ENCODE peak calls at places on chromosomes 11 and 22, in seven cellular contexts. I, Q, H, O, C, G and M are unnamed samples.

GRCh38 chr22:40193429-40194421 is 16.0 kb downstream of the TNRC6B start:
- DNase-seq in Q (no peak), I (no peak), C (peak; percentile 50), O (peak; percentile 34), G (no peak), H (no peak), M (peak; percentile 20)

GRCh38 chr11:32343325-32344008 is 91.9 kb downstream of the WT1 start:
- DNase-seq in G (no peak), O (no peak), I (no peak), H (no peak), C (no peak), Q (no peak), M (no peak)

GRCh38 chr22:49179886-49180682 is 647.6 kb downstream of the BRD1 start:
- DNase-seq in G (no peak), O (no peak), I (peak; percentile 4), H (no peak), C (no peak), Q (no peak), M (no peak)

GRCh38 chr11:102317099-102317767 is at the start of gene BIRC3:
- DNase-seq in O (peak; percentile 98), Q (peak; percentile 98), I (peak; percentile 70), C (peak; percentile 87), H (peak; percentile 91), G (peak; percentile 83), M (peak; percentile 80)

GRCh38 chr11:87092159-87092558 is 54.4 kb downstream of the TMEM135 start:
- DNase-seq in O (no peak), I (no peak), G (no peak), C (no peak), H (no peak), Q (no peak), M (no peak)

GRCh38 chr22:28442951-28443876 is 236.4 kb downstream of the TTC28 start:
- DNase-seq in G (peak; percentile 78), Q (peak; percentile 1), C (peak; percentile 87), I (peak; percentile 60), H (no peak), O (peak; percentile 76), M (peak; percentile 72)

GRCh38 chr22:45284705-45285305 is at the start of gene UPK3A:
- DNase-seq in I (peak; percentile 80), G (peak; percentile 42), H (peak; percentile 33), C (peak; percentile 73), O (no peak), Q (no peak), M (peak; percentile 92)

GRCh38 chr11:24963879-24964278 is 467.0 kb downstream of the LUZP2 start:
- DNase-seq in C (no peak), Q (no peak), O (no peak), I (no peak), G (no peak), H (no peak), M (no peak)

GRCh38 chr22:26612652-26613051 is 5.2 kb downstream of the CRYBB1 start:
- DNase-seq in G (no peak), C (no peak), O (no peak), H (no peak), Q (no peak), I (no peak), M (no peak)

GRCh38 chr11:70538641-70539359 is 140.5 kb downstream of the CTTN start:
- DNase-seq in O (no peak), Q (no peak), I (no peak), G (no peak), H (no peak), C (no peak), M (no peak)

GRCh38 chr22:17911887-17912286 is 112.5 kb downstream of the MICAL3 start:
- DNase-seq in I (no peak), O (no peak), C (no peak), H (no peak), G (no peak), Q (no peak), M (no peak)

GRCh38 chr22:42316988-42317387 is 46.5 kb upstream of the TCF20 start:
- DNase-seq in I (peak; percentile 31), C (no peak), G (no peak), O (no peak), H (no peak), Q (no peak), M (peak; percentile 40)

GRCh38 chr11:6406370-6406769 is 12.5 kb downstream of the APBB1 start:
- DNase-seq in H (no peak), Q (no peak), O (no peak), I (no peak), C (no peak), G (no peak), M (no peak)

GRCh38 chr11:122758974-122759373 is 79.3 kb upstream of the CRTAM start:
- DNase-seq in Q (no peak), O (peak; percentile 18), C (no peak), H (no peak), I (no peak), G (no peak), M (peak; percentile 80)

GRCh38 chr11:57649826-57650738 is at the start of gene YPEL4:
- DNase-seq in Q (peak; percentile 21), C (peak; percentile 46), O (peak; percentile 83), I (peak; percentile 40), G (peak; percentile 60), H (no peak), M (no peak)

GRCh38 chr11:68928108-68928429 is 24.4 kb downstream of the IGHMBP2 start:
- DNase-seq in G (no peak), H (no peak), I (no peak), Q (no peak), C (no peak), O (no peak), M (no peak)

GRCh38 chr11:36088234-36088975 is 144.5 kb downstream of the LDLRAD3 start:
- DNase-seq in O (peak; percentile 44), G (no peak), H (no peak), I (no peak), Q (no peak), C (no peak), M (no peak)

GRCh38 chr11:36081274-36081945 is 137.5 kb downstream of the LDLRAD3 start:
- DNase-seq in I (no peak), G (no peak), H (no peak), Q (no peak), C (no peak), O (no peak), M (no peak)

GRCh38 chr11:36090351-36091245 is 146.7 kb downstream of the LDLRAD3 start:
- DNase-seq in I (no peak), Q (no peak), C (no peak), O (no peak), G (no peak), H (no peak), M (no peak)

GRCh38 chr11:36089920-36090319 is 146.1 kb downstream of the LDLRAD3 start:
- DNase-seq in O (no peak), H (no peak), C (no peak), G (no peak), I (no peak), Q (no peak), M (no peak)

DNA sequence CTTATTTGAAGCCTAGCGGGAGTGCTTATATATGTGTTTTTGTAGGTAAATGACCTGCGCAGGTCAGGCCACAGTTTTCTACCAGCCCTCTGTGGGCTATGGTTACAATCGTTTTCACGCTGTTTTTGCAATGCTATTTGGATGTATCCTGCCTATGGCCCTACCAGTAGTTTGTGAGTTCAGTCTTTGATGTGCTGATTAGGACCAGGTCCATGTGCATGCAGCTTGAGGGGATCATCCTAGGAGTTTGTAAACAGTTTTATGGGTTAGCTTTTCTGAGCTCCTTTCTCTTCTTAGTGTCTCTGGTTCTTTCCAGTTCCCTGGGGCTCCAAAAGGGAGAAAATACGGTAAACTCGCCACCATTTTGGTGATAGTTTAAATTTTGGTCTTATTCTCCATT is 142.5 kb downstream of the LDLRAD3 start:
- DNase-seq in Q (no peak), C (no peak), O (no peak), G (no peak), H (no peak), I (no peak), M (no peak)
- H3K4me1 ChIP-seq in Q (no peaks in the 10 kb centered on the region), C (no peaks in the 10 kb centered on the region), O (peaks cover 13% of the 10 kb centered on the region), G (peaks cover 11% of the 10 kb centered on the region), H (no peaks in the 10 kb centered on the region), I (no peaks in the 10 kb centered on the region), M (no peaks in the 10 kb centered on the region)

DNA sequence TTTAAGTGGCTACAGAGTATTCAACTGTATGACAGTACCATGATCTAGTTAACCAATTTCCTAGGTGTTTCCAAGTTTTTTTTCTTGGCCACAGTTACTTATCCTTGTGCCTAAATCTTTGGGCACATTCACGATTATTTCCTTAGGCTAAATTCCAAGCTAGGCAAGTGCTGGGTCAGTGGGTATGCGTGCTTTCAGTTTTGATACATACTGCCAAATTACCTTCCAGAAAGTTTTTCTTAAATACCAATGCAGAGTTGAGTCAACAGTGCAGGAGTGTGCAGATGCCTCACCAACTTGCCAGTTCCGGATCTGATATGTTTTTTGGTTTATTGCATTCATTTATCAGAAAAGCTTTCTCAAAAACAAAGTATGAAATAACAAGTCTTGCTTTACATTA is 67.9 kb upstream of the OR4B1 start:
- DNase-seq in Q (no peak), I (no peak), C (no peak), G (no peak), H (no peak), O (no peak), M (no peak)
- H3K36me3 ChIP-seq in Q (peaks cover 73% of the 10 kb centered on the region), I (peaks cover 32% of the 10 kb centered on the region), C (no peaks in the 10 kb centered on the region), G (peaks cover 93% of the 10 kb centered on the region), H (no peaks in the 10 kb centered on the region), O (peaks cover 34% of the 10 kb centered on the region), M (peaks cover 27% of the 10 kb centered on the region)

DNA sequence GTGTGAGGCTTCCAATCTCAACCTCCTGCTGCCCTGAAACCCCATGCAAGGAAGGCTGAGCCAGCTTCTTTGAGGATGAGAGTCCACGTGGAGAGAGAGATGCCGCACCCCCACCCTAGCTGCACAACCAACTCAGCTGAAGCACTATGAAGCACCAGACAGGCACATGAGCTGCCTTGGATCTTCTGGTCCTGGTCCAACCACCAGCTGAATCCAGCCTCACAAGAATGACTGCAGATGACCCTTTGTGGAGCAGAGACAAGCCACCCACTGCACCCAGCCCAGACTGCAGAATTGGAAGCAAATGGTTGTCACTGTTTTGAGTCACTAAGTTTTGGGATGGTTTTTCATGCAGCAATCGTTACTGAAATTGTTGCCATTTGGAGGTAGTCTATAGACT is 149.6 kb upstream of the SYT13 start:
- DNase-seq in H (no peak), G (no peak), I (no peak), Q (no peak), C (no peak), O (no peak), M (no peak)
- H3K4me1 ChIP-seq in H (no peaks in the 10 kb centered on the region), G (no peaks in the 10 kb centered on the region), I (no peaks in the 10 kb centered on the region), Q (no peaks in the 10 kb centered on the region), C (no peaks in the 10 kb centered on the region), O (no peaks in the 10 kb centered on the region), M (no peaks in the 10 kb centered on the region)

DNA sequence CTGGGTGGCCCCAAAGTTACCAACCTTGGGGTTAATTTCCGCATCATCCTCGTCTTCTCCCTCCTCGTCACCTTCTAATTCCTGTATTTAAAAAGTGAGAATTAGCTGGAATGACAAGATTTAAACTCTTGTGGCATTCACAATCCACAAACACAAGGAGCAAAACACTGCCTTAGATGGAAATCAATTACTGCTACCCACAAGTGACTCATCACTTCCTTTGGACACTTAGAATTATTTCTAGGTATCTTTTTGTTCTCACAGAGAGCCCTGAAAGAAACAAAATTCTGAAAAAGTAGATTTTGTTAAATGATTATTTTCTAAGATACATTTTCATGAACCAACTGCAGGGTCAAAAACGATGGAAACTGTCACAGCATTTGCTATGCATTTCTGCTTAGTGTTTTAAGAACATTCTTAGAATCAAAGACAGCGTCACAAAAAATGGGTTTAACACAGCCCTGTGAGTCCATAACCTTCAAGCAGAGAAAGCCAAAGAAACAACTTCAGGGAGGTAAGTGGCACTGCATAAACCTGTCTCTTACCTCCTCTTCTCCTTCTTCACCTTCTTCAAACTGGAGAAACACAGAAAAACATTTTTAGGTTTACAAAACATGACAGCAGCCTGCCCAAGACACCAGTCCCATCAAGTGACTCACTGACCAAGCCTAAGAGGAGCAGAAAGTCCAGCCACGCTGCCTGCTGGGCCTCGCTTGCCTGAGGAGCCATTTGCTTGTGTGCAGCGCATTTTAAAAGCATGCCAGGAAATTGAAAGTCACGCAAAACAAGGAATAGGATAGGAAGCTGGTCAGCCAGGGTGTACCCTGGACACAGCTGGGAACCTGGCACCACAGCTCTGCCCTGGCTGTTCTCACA is 22.3 kb upstream of the PHLDA2 start:
- DNase-seq in I (no peak), G (no peak), Q (no peak), H (no peak), C (no peak), O (peak; percentile 69), M (no peak)
- H3K36me3 ChIP-seq in I (peaks cover 90% of the 10 kb centered on the region), G (peaks cover 100% of the 10 kb centered on the region), Q (peaks cover 100% of the 10 kb centered on the region), H (peaks cover 46% of the 10 kb centered on the region), C (no peaks in the 10 kb centered on the region), O (peaks cover 60% of the 10 kb centered on the region), M (peaks cover 31% of the 10 kb centered on the region)